ENCODE peak calls at places on chromosomes 16 and 17, in ten cellular contexts. X is RWPE1, Z is fibroblast of the aortic adventitia, R is AG09309, J is GM10248, P is HFFc6, D is hepatocyte, N is HL-60, T is spleen, I is fibroblast of lung. S is an unnamed sample.

GRCh38 chr16:273547-274421 is 2.0 kb downstream of the RGS11 start:
- DNase-seq in D (no peak), X (peak; percentile 46), N (no peak), J (no peak), R (no peak), I (no peak), P (no peak), Z (no peak), T (no peak), S (no peak)

GRCh38 chr16:12260119-12260646 is 283.6 kb downstream of the SNX29 start:
- DNase-seq in R (no peak), X (no peak), T (no peak), P (no peak), Z (no peak), N (no peak), I (no peak), D (no peak), J (no peak), S (no peak)

GRCh38 chr17:59439711-59440110 is 108.3 kb downstream of the YPEL2 start:
- DNase-seq in J (no peak), T (no peak), R (no peak), D (no peak), Z (no peak), I (no peak), N (no peak), X (no peak), P (no peak), S (no peak)

GRCh38 chr17:9817086-9817485 is 4.8 kb downstream of the GSG1L2 start:
- DNase-seq in N (no peak), R (no peak), J (no peak), X (peak; percentile 79), P (peak; percentile 43), I (peak; percentile 33), D (peak; percentile 79), T (no peak), Z (no peak), S (no peak)

GRCh38 chr16:4266372-4266771 is 6.5 kb downstream of the TFAP4 start:
- DNase-seq in T (no peak), N (no peak), I (peak; percentile 23), D (no peak), P (no peak), R (no peak), X (peak; percentile 64), Z (no peak), J (no peak), S (no peak)

GRCh38 chr16:81861915-81862314 is 82.8 kb downstream of the PLCG2 start:
- DNase-seq in R (no peak), N (no peak), P (no peak), D (no peak), X (no peak), T (no peak), Z (no peak), J (no peak), I (no peak), S (no peak)

GRCh38 chr17:27496501-27496943 is 40.3 kb downstream of the KSR1 start:
- DNase-seq in N (no peak), Z (no peak), D (peak; percentile 79), X (no peak), R (no peak), I (no peak), P (no peak), J (peak; percentile 63), T (no peak), S (no peak)

GRCh38 chr17:42270596-42270995 is 5.6 kb downstream of the STAT5B start:
- DNase-seq in X (no peak), N (no peak), P (no peak), T (no peak), J (no peak), I (no peak), Z (no peak), R (no peak), D (no peak), S (no peak)

GRCh38 chr17:16932611-16933010 is 39.3 kb downstream of the TNFRSF13B start:
- DNase-seq in X (no peak), I (no peak), Z (no peak), J (no peak), D (no peak), P (no peak), N (no peak), T (peak; percentile 59), R (no peak), S (no peak)
- TF ChIP-seq CTCF in X (no peak), I (no peak), Z (no peak), J (no peak), D (no peak), P (no peak), N (no peak), T (no peak), R (no peak), S (no peak)

GRCh38 chr17:73342057-73342522 is 30.3 kb upstream of the CDC42EP4 start:
- DNase-seq in P (no peak), J (no peak), R (no peak), I (peak; percentile 81), N (no peak), Z (peak; percentile 91), D (peak; percentile 79), X (peak; percentile 34), T (no peak), S (no peak)

GRCh38 chr17:73338050-73338491 is 26.3 kb upstream of the CDC42EP4 start:
- DNase-seq in I (peak; percentile 81), N (no peak), R (no peak), T (no peak), X (no peak), J (no peak), Z (peak; percentile 48), D (no peak), P (no peak), S (no peak)

GRCh38 chr17:73338566-73339247 is 26.9 kb upstream of the CDC42EP4 start:
- DNase-seq in X (no peak), N (no peak), Z (no peak), D (no peak), J (no peak), R (no peak), P (no peak), I (no peak), T (no peak), S (no peak)

GRCh38 chr17:73341350-73342056 is 29.7 kb upstream of the CDC42EP4 start:
- DNase-seq in P (no peak), T (no peak), I (no peak), X (no peak), Z (no peak), R (no peak), J (no peak), D (no peak), N (no peak), S (no peak)

DNA sequence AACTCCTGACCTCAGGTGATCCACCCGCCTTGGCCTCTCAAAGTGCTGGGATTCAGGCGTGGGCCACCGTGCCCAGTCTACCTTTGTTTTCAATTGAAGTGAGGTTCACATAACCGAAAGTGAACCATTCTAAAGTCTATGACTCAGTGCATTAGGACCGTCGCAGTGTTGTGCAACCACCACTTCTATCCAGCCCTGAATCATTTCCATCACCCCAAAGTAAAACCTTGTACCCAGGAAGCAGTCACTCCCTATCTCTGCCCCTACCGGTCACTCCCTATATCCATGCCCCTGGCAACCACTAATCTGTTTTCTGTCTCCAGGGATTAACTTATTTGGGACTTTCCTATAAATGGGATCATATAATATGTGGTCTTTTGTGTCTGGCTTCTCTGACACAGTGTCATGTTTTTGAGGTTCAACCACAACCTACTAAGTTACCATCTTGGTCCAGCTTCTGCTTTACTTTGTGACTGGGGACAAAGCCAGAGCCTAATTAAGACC is 28.3 kb upstream of the CDC42EP4 start:
- DNase-seq in N (peak; percentile 56), R (peak; percentile 83), X (peak; percentile 98), P (peak; percentile 95), J (no peak), T (no peak), I (peak; percentile 94), Z (peak; percentile 94), D (peak; percentile 58), S (no peak)
- TF ChIP-seq CTCF in N (peak; percentile 11), R (peak; percentile 68), X (peak; percentile 67), P (peak; percentile 78), J (no peak), T (peak; percentile 30), I (peak; percentile 60), Z (peak; percentile 59), D (peak; percentile 7), S (no peak)

DNA sequence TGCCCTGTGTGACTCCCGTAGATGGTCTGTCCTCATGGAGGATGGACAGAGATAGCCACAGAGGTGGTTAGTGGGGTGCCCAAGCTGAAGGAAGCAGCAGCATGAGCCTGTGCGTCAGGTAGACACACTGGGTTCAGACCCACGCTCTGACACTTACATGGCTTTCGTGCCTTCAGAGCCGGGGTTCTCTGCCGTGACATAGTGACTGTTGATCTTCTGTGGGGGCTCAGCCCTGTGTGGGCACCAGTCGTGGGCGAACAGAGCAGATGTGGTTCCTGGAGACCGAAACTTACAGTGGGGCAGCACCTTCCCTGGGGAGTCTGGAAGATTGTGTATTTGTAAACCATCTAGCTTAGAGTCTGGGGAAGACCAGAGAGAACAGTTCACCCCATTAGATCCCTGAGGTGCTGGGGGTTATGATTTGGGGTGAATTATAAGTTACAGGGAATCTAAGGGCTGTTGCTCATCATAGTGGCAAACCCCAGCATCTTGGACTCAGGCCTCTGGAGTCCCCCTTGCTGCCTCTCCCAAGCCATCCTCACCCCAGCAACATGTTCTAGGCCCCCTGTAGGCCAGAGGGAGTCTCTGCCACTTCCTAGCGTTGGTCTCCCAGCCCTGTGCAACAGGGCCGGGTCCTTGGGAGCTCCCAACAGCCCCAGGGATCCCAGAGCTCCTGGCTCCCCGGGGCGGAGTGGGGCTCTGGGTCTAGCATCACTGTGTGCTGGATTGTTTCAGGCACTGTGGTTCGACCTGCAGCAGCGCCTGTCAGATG is 28.6 kb downstream of the NECAB2 start:
- DNase-seq in N (no peak), P (no peak), Z (no peak), T (peak; percentile 42), J (no peak), X (no peak), I (no peak), D (no peak), R (no peak), S (no peak)
- TF ChIP-seq CTCF in N (no peak), P (no peak), Z (peak; percentile 10), T (no peak), J (no peak), X (no peak), I (no peak), D (no peak), R (no peak), S (no peak)

GRCh38 chr16:55253987-55254386 is 70.0 kb upstream of the IRX6 start:
- DNase-seq in Z (no peak), D (no peak), N (no peak), R (no peak), T (no peak), J (no peak), P (no peak), X (no peak), I (no peak), S (no peak)

GRCh38 chr16:55261301-55261700 is 62.7 kb upstream of the IRX6 start:
- DNase-seq in I (no peak), Z (no peak), P (no peak), X (no peak), J (no peak), R (no peak), D (no peak), T (no peak), N (no peak), S (no peak)

GRCh38 chr16:55256412-55257016 is 67.5 kb upstream of the IRX6 start:
- DNase-seq in N (no peak), J (no peak), D (no peak), X (no peak), I (no peak), P (no peak), T (no peak), Z (peak; percentile 18), R (no peak), S (no peak)

GRCh38 chr16:55255890-55256289 is 68.1 kb upstream of the IRX6 start:
- DNase-seq in J (no peak), N (no peak), Z (no peak), I (no peak), D (no peak), R (no peak), X (no peak), T (no peak), P (no peak), S (no peak)

GRCh38 chr16:55257971-55258613 is 65.9 kb upstream of the IRX6 start:
- DNase-seq in R (peak; percentile 23), Z (peak; percentile 65), J (peak; percentile 29), T (peak; percentile 76), X (peak; percentile 48), P (no peak), I (peak; percentile 21), D (peak; percentile 66), N (peak; percentile 72), S (peak; percentile 41)
- TF ChIP-seq CTCF in R (peak; percentile 94), Z (peak; percentile 82), J (peak; percentile 37), T (peak; percentile 50), X (peak; percentile 32), P (peak; percentile 74), I (peak; percentile 28), D (peak; percentile 66), N (peak; percentile 64), S (peak; percentile 60)